ENCODE peak calls at places on chromosomes 11 and 22, in six cellular contexts. D is anterior cingulate cortex, K is hepatocyte, P is astrocyte of the hippocampus, N is ureter, H is neural crest cell. O is an unnamed sample.

GRCh38 chr22:21098099-21098671 is 52.4 kb downstream of the LRRC74B start:
- DNase-seq in H (no peak), N (no peak), D (no peak), K (no peak), P (no peak), O (no peak)

GRCh38 chr11:35458846-35459245 is 39.5 kb upstream of the SLC1A2 start:
- DNase-seq in D (no peak), K (no peak), H (no peak), P (peak; percentile 75), N (no peak), O (no peak)

GRCh38 chr11:113288286-113288863 is 26.0 kb upstream of the TTC12 start:
- DNase-seq in D (no peak), K (peak; percentile 38), H (no peak), P (no peak), N (no peak), O (no peak)

GRCh38 chr11:118398797-118399564 is 2.4 kb upstream of the ATP5MG start:
- DNase-seq in K (no peak), D (no peak), P (no peak), N (no peak), H (no peak), O (no peak)

GRCh38 chr11:58757449-58757848 is 25.7 kb upstream of the GLYAT start:
- DNase-seq in H (no peak), D (no peak), P (no peak), K (no peak), N (no peak), O (no peak)

GRCh38 chr11:60377737-60378136 is 595 bp upstream of the MS4A7 start:
- DNase-seq in K (no peak), D (peak; percentile 4), P (no peak), H (no peak), N (no peak), O (no peak)

GRCh38 chr11:40202569-40202968 is 1256.9 kb downstream of the LRRC4C start:
- DNase-seq in K (no peak), P (no peak), D (no peak), H (no peak), N (no peak), O (no peak)

GRCh38 chr22:30614268-30614667 is 7.3 kb downstream of the TCN2 start:
- DNase-seq in K (no peak), H (no peak), P (no peak), N (no peak), D (no peak), O (no peak)

GRCh38 chr11:45930031-45930794 is 7.8 kb downstream of the LARGE2 start:
- DNase-seq in K (peak; percentile 13), D (no peak), H (no peak), P (no peak), N (peak; percentile 72), O (no peak)

GRCh38 chr11:32259641-32260081 is 168.8 kb downstream of the RCN1 start:
- DNase-seq in P (peak; percentile 63), D (no peak), N (no peak), H (no peak), K (peak; percentile 80), O (peak; percentile 4)

GRCh38 chr11:103325686-103326069 is 216.5 kb downstream of the DYNC2H1 start:
- DNase-seq in H (peak; percentile 5), D (no peak), N (no peak), P (no peak), K (no peak), O (no peak)

GRCh38 chr11:4647795-4648194 is 4.0 kb downstream of the OR51E1 start:
- DNase-seq in P (no peak), K (no peak), H (no peak), N (no peak), D (no peak), O (no peak)

GRCh38 chr11:13777341-13777985 is 109.0 kb downstream of the FAR1 start:
- DNase-seq in H (no peak), N (no peak), P (no peak), K (no peak), D (no peak), O (no peak)

GRCh38 chr11:134691985-134692384 is 279.9 kb upstream of the B3GAT1 start:
- DNase-seq in D (no peak), H (no peak), N (no peak), P (peak; percentile 15), K (no peak), O (no peak)